ENCODE peak calls at places on chromosome 9, in seven cellular contexts. Y is uterus, E is amniotic stem cell, D is progenitor cell of endocrine pancreas, G is DMS 273 treated with DMSO at 0.1 percent for 48 hours, T is prostate gland, W is neural progenitor cell. U is an unnamed sample.

GRCh38 chr9:100714372-100715099 is 136.7 kb downstream of the CAVIN4 start:
- DNase-seq in Y (no peak), E (no peak), D (peak; percentile 66), G (no peak), T (peak; percentile 42), W (peak; percentile 83), U (peak; percentile 66)

GRCh38 chr9:113246928-113247327 is 25.6 kb downstream of the SLC31A1 start:
- DNase-seq in Y (no peak), E (no peak), D (no peak), G (no peak), T (no peak), W (no peak), U (no peak)

GRCh38 chr9:95770653-95771131 is 104.8 kb upstream of the ERCC6L2 start:
- DNase-seq in Y (no peak), E (no peak), D (no peak), G (no peak), T (no peak), W (peak; percentile 89), U (no peak)

GRCh38 chr9:80699551-80699998 is 989.8 kb downstream of the TLE1 start:
- DNase-seq in Y (no peak), E (peak; percentile 28), D (no peak), G (no peak), T (no peak), W (peak; percentile 1), U (no peak)

GRCh38 chr9:68996457-68996856 is 17.5 kb downstream of the PRKACG start:
- DNase-seq in Y (no peak), E (no peak), D (no peak), G (no peak), T (no peak), W (no peak), U (no peak)

GRCh38 chr9:109479822-109480221 is 18.3 kb downstream of the PTPN3 start:
- DNase-seq in Y (no peak), E (no peak), D (no peak), G (no peak), T (no peak), W (no peak), U (no peak)

GRCh38 chr9:124348363-124348762 is 66.9 kb downstream of the PSMB7 start:
- DNase-seq in Y (no peak), E (no peak), D (no peak), G (no peak), T (no peak), W (no peak), U (no peak)

GRCh38 chr9:26326473-26327044 is 566.0 kb downstream of the CAAP1 start:
- DNase-seq in Y (peak; percentile 20), E (peak; percentile 38), D (peak; percentile 25), G (no peak), T (peak; percentile 21), W (peak; percentile 71), U (no peak)

GRCh38 chr9:129490583-129491485 is 130.1 kb downstream of the C9orf50 start:
- DNase-seq in Y (peak; percentile 60), E (no peak), D (no peak), G (no peak), T (no peak), W (no peak), U (peak; percentile 68)

GRCh38 chr9:89497978-89498844 is at the start of gene SEMA4D:
- DNase-seq in Y (peak; percentile 74), E (no peak), D (peak; percentile 49), G (peak; percentile 53), T (peak; percentile 86), W (peak; percentile 89), U (peak; percentile 87)

GRCh38 chr9:98783518-98784226 is 12.7 kb downstream of the ANKS6 start:
- DNase-seq in Y (no peak), E (no peak), D (no peak), G (no peak), T (no peak), W (no peak), U (no peak)

GRCh38 chr9:91302831-91303230 is 58.9 kb downstream of the AUH start:
- DNase-seq in Y (no peak), E (peak; percentile 27), D (no peak), G (no peak), T (no peak), W (no peak), U (no peak)

GRCh38 chr9:122116040-122116439 is 22.9 kb upstream of the TTLL11 start:
- DNase-seq in Y (no peak), E (no peak), D (no peak), G (no peak), T (no peak), W (peak; percentile 69), U (no peak)

GRCh38 chr9:91039125-91039834 is 237.7 kb downstream of the SYK start:
- DNase-seq in Y (peak; percentile 12), E (no peak), D (no peak), G (no peak), T (no peak), W (no peak), U (no peak)

GRCh38 chr9:71249729-71250317 is 128.4 kb upstream of the TRPM3 start:
- DNase-seq in Y (no peak), E (peak; percentile 51), D (no peak), G (peak; percentile 56), T (peak; percentile 31), W (peak; percentile 82), U (no peak)

U was measured in ureter.